ENCODE peak calls at places on chromosomes 13 and 19, in seven cellular contexts. One of them, this sample, is unnamed.

GRCh38 chr13:51803422-51804294 is at the start of gene DHRS12:
- DNase-seq in PC-3: peak
- DNase-seq in HCT116: peak
- DNase-seq in neural progenitor cell: peak
- DNase-seq in GM23338: peak
- DNase-seq in hepatocyte: peak
- DNase-seq in GM23248: peak
- DNase-seq in this sample: peak

GRCh38 chr19:55256562-55257460 is 2.0 kb downstream of the PPP6R1 start:
- DNase-seq in neural progenitor cell: no peak
- DNase-seq in PC-3: peak
- DNase-seq in GM23338: no peak
- DNase-seq in HCT116: no peak
- DNase-seq in hepatocyte: no peak
- DNase-seq in GM23248: peak
- DNase-seq in this sample: no peak

GRCh38 chr13:39676315-39676876 is 20.9 kb downstream of the COG6 start:
- DNase-seq in hepatocyte: peak
- DNase-seq in PC-3: peak
- DNase-seq in neural progenitor cell: peak
- DNase-seq in GM23248: peak
- DNase-seq in HCT116: peak
- DNase-seq in GM23338: peak
- DNase-seq in this sample: peak

GRCh38 chr13:110287031-110287828 is 19.7 kb downstream of the COL4A1 start:
- DNase-seq in GM23248: no peak
- DNase-seq in GM23338: no peak
- DNase-seq in hepatocyte: no peak
- DNase-seq in PC-3: no peak
- DNase-seq in HCT116: no peak
- DNase-seq in neural progenitor cell: no peak
- DNase-seq in this sample: no peak

GRCh38 chr13:106063591-106064308 is 471.7 kb downstream of the EFNB2 start:
- DNase-seq in GM23248: peak
- DNase-seq in hepatocyte: no peak
- DNase-seq in HCT116: no peak
- DNase-seq in neural progenitor cell: no peak
- DNase-seq in PC-3: peak
- DNase-seq in GM23338: no peak
- DNase-seq in this sample: no peak

GRCh38 chr13:94416454-94417080 is 62.9 kb downstream of the DCT start:
- DNase-seq in HCT116: peak
- DNase-seq in GM23248: peak
- DNase-seq in GM23338: peak
- DNase-seq in neural progenitor cell: peak
- DNase-seq in PC-3: peak
- DNase-seq in hepatocyte: peak
- DNase-seq in this sample: no peak

GRCh38 chr13:23399254-23399796 is 34.2 kb downstream of the SACS start:
- DNase-seq in GM23338: no peak
- DNase-seq in hepatocyte: peak
- DNase-seq in PC-3: no peak
- DNase-seq in neural progenitor cell: peak
- DNase-seq in HCT116: no peak
- DNase-seq in GM23248: no peak
- DNase-seq in this sample: no peak

GRCh38 chr13:75357576-75358295 is 124.2 kb downstream of the TBC1D4 start:
- DNase-seq in PC-3: peak
- DNase-seq in neural progenitor cell: peak
- DNase-seq in GM23248: peak
- DNase-seq in GM23338: peak
- DNase-seq in hepatocyte: peak
- DNase-seq in HCT116: peak
- DNase-seq in this sample: peak

GRCh38 chr19:30453768-30454167 is 81.6 kb downstream of the ZNF536 start:
- DNase-seq in neural progenitor cell: no peak
- DNase-seq in GM23248: no peak
- DNase-seq in PC-3: no peak
- DNase-seq in GM23338: no peak
- DNase-seq in hepatocyte: no peak
- DNase-seq in HCT116: no peak
- DNase-seq in this sample: no peak

GRCh38 chr19:55353803-55354697 is 469 bp downstream of the COX6B2 start:
- DNase-seq in HCT116: peak
- DNase-seq in GM23338: peak
- DNase-seq in hepatocyte: peak
- DNase-seq in neural progenitor cell: peak
- DNase-seq in GM23248: peak
- DNase-seq in PC-3: peak
- DNase-seq in this sample: no peak

GRCh38 chr13:40806241-40806640 is 16.8 kb downstream of the SLC25A15 start:
- DNase-seq in GM23248: no peak
- DNase-seq in hepatocyte: no peak
- DNase-seq in GM23338: no peak
- DNase-seq in PC-3: no peak
- DNase-seq in HCT116: no peak
- DNase-seq in neural progenitor cell: no peak
- DNase-seq in this sample: no peak

GRCh38 chr19:50837300-50837699 is 3.9 kb upstream of the KLK15 start:
- DNase-seq in GM23248: no peak
- DNase-seq in GM23338: no peak
- DNase-seq in PC-3: no peak
- DNase-seq in neural progenitor cell: no peak
- DNase-seq in hepatocyte: no peak
- DNase-seq in HCT116: no peak
- DNase-seq in this sample: no peak

GRCh38 chr19:45103200-45103624 is 10.2 kb downstream of the PPP1R37 start:
- DNase-seq in HCT116: no peak
- DNase-seq in GM23248: no peak
- DNase-seq in GM23338: no peak
- DNase-seq in neural progenitor cell: no peak
- DNase-seq in PC-3: no peak
- DNase-seq in hepatocyte: no peak
- DNase-seq in this sample: no peak

GRCh38 chr13:99280166-99280565 is 22.0 kb upstream of the GPR18 start:
- DNase-seq in HCT116: no peak
- DNase-seq in neural progenitor cell: no peak
- DNase-seq in GM23248: peak
- DNase-seq in GM23338: no peak
- DNase-seq in PC-3: no peak
- DNase-seq in hepatocyte: no peak
- DNase-seq in this sample: no peak

GRCh38 chr13:99871249-99871898 is 100.2 kb downstream of the ZIC5 start:
- DNase-seq in HCT116: no peak
- DNase-seq in PC-3: no peak
- DNase-seq in hepatocyte: no peak
- DNase-seq in GM23338: no peak
- DNase-seq in GM23248: no peak
- DNase-seq in neural progenitor cell: no peak
- DNase-seq in this sample: no peak

GRCh38 chr13:97403893-97404683 is 29.9 kb upstream of the RAP2A start:
- DNase-seq in GM23338: no peak
- DNase-seq in hepatocyte: no peak
- DNase-seq in GM23248: peak
- DNase-seq in neural progenitor cell: no peak
- DNase-seq in HCT116: no peak
- DNase-seq in PC-3: peak
- DNase-seq in this sample: no peak

GRCh38 chr19:13400296-13400695 is 106.0 kb downstream of the CACNA1A start:
- DNase-seq in GM23248: no peak
- DNase-seq in hepatocyte: no peak
- DNase-seq in neural progenitor cell: no peak
- DNase-seq in PC-3: no peak
- DNase-seq in GM23338: no peak
- DNase-seq in HCT116: no peak
- DNase-seq in this sample: no peak

GRCh38 chr13:25874907-25875306 is 176.9 kb downstream of the SHISA2 start:
- DNase-seq in GM23248: no peak
- DNase-seq in neural progenitor cell: no peak
- DNase-seq in hepatocyte: no peak
- DNase-seq in GM23338: no peak
- DNase-seq in HCT116: no peak
- DNase-seq in PC-3: no peak
- DNase-seq in this sample: no peak

GRCh38 chr19:40623403-40624239 is 22.5 kb downstream of the LTBP4 start:
- DNase-seq in HCT116: peak
- DNase-seq in GM23248: no peak
- DNase-seq in GM23338: peak
- DNase-seq in hepatocyte: peak
- DNase-seq in neural progenitor cell: peak
- DNase-seq in PC-3: peak
- DNase-seq in this sample: no peak

GRCh38 chr19:4386038-4386782 is 14.1 kb downstream of the SH3GL1 start:
- DNase-seq in PC-3: no peak
- DNase-seq in GM23338: no peak
- DNase-seq in hepatocyte: no peak
- DNase-seq in neural progenitor cell: no peak
- DNase-seq in GM23248: peak
- DNase-seq in HCT116: no peak
- DNase-seq in this sample: no peak

GRCh38 chr13:32409561-32410440 is 18.1 kb downstream of the N4BP2L1 start:
- DNase-seq in PC-3: no peak
- DNase-seq in GM23248: no peak
- DNase-seq in hepatocyte: peak
- DNase-seq in HCT116: no peak
- DNase-seq in neural progenitor cell: peak
- DNase-seq in GM23338: peak
- DNase-seq in this sample: no peak

DNA sequence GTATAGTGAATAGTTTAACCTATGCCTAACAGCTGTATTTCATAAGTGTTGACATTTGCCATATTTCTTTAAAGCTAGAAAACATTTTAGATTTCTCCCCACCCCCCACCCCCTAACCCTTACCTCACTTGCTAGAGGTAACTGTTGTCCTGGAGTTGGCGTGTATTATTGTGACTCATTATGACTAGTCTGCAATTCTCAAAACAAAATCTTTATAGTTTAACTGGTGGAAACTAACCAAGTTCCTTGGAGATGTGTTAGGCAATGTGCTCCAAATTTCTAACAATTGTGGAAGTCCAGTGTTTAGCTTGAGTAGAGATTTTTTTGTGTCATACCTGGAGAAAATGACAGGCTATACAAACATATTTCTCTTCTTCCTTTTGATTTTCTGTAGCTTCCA is 38.0 kb downstream of the KCTD4 start:
- DNase-seq in GM23248: peak
- DNase-seq in neural progenitor cell: no peak
- DNase-seq in GM23338: no peak
- DNase-seq in PC-3: peak
- DNase-seq in hepatocyte: no peak
- DNase-seq in HCT116: peak
- DNase-seq in this sample: no peak
- H3K4me2 ChIP-seq in GM23248: peak
- H3K4me2 ChIP-seq in neural progenitor cell: no peak
- H3K4me2 ChIP-seq in GM23338: no peak
- H3K4me2 ChIP-seq in PC-3: peak
- H3K4me2 ChIP-seq in hepatocyte: no peak
- H3K4me2 ChIP-seq in HCT116: peak
- H3K4me2 ChIP-seq in this sample: no peak

DNA sequence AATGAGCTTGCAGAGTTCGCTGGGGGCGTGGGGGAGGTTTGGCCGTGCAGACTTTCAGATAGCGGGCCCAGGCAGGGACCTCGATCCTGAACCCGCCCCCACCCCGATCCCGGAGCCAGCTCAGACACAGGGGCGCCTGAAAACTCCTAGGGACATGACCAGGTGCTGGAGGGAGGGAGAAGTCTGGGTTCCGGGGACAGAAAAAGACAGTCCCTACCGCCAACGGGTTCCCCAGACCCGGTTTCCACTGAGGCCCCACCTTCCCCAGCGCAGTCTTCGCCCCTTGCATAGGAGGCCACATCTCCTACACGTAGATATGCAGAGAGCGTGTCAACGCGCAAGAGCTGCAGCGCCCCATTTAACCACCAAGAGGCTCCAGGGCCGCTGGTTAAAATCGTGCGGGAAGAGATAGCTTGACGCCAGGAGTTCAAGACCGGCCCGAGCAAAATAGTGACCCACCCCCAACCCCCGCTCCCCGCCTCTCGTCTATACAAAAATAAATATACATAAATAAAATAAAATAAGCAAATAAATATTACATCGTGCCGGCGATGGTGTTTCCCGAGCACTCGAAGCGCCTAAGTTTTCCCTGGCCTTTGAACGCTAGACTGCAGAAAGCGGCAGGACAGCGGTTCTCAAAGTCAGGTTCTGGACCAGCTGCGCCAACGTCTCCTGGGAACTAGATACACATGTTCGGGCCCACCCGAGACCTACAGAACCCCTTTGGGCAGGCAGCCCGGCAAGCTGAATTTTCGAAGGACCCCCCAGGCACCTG is 8.3 kb downstream of the CCDC8 start:
- DNase-seq in neural progenitor cell: peak
- DNase-seq in PC-3: peak
- DNase-seq in hepatocyte: peak
- DNase-seq in GM23248: no peak
- DNase-seq in GM23338: peak
- DNase-seq in HCT116: no peak
- DNase-seq in this sample: no peak
- TF ChIP-seq EZH2 in neural progenitor cell: no peak
- TF ChIP-seq EZH2 in PC-3: no peak
- TF ChIP-seq EZH2 in hepatocyte: no peak
- TF ChIP-seq EZH2 in GM23248: no peak
- TF ChIP-seq EZH2 in GM23338: no peak
- TF ChIP-seq EZH2 in HCT116: no peak
- TF ChIP-seq EZH2 in this sample: no peak

DNA sequence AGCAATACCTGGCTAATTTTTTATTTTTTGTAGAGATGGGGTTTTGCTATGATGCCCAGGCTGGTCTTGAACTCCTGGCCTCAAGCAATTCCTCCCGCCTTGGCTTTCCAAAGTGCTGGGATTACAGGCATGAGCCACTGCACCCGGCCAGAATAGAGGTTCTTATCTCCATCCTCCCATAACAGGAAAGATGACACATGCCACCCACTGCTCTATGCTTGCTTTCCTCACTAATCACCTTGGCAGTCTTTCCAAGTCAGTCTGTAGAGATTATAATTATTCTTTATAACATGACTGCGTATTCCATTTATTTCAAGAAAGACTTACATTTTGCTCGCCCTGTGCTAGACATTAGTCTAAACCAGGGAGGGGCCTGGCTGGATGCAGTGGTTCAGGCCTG is 6.7 kb downstream of the VAV1 start:
- DNase-seq in GM23338: no peak
- DNase-seq in hepatocyte: no peak
- DNase-seq in PC-3: no peak
- DNase-seq in HCT116: no peak
- DNase-seq in neural progenitor cell: no peak
- DNase-seq in GM23248: peak
- DNase-seq in this sample: no peak
- TF ChIP-seq EZH2phosphoT487 in GM23338: no peak
- TF ChIP-seq EZH2phosphoT487 in hepatocyte: no peak
- TF ChIP-seq EZH2phosphoT487 in PC-3: no peak
- TF ChIP-seq EZH2phosphoT487 in HCT116: no peak
- TF ChIP-seq EZH2phosphoT487 in neural progenitor cell: no peak
- TF ChIP-seq EZH2phosphoT487 in GM23248: no peak
- TF ChIP-seq EZH2phosphoT487 in this sample: no peak

DNA sequence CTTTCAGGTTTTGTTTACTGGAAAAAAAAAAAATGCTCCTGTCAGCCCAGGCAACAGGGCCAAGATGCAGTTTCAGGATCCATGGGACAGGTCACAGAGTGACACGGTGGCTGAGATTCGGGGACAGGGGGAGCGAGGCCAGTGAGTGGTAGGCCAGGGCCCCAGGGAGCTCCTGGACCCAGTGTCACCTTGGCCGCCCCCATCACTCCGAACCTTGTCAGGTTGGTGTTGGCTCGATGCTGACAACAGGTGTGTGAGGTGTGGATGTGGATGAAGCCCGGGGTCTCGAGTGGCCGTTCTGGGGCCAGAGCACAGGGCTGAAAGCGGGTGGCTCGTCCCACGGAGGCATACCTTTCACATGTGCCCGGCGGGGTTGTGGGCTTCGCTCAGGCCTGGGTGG is 6.1 kb upstream of the UQCR11 start:
- DNase-seq in HCT116: no peak
- DNase-seq in GM23248: no peak
- DNase-seq in GM23338: no peak
- DNase-seq in neural progenitor cell: no peak
- DNase-seq in PC-3: no peak
- DNase-seq in hepatocyte: no peak
- DNase-seq in this sample: no peak
- H3K4me2 ChIP-seq in HCT116: no peak
- H3K4me2 ChIP-seq in GM23248: no peak
- H3K4me2 ChIP-seq in GM23338: no peak
- H3K4me2 ChIP-seq in neural progenitor cell: no peak
- H3K4me2 ChIP-seq in PC-3: no peak
- H3K4me2 ChIP-seq in hepatocyte: no peak
- H3K4me2 ChIP-seq in this sample: no peak

This sample was measured in MM.1S.